ENCODE peak calls at places on chromosomes 12 and 14, in ten cellular contexts. K, O, L, N, E, Z, Y, R, Q and V are unnamed samples.

GRCh38 chr14:36132826-36133225 is 43.7 kb downstream of the PTCSC3 start:
- DNase-seq in K (no peak), O (no peak), L (no peak), N (no peak), E (no peak), Z (no peak), Y (no peak), R (no peak), Q (no peak), V (no peak)

GRCh38 chr12:52582971-52583456 is 9.4 kb upstream of the KRT74 start:
- DNase-seq in K (peak; percentile 71), O (peak; percentile 83), L (peak; percentile 43), N (peak; percentile 41), E (peak; percentile 35), Z (peak; percentile 98), Y (peak; percentile 52), R (peak; percentile 53), Q (peak; percentile 27), V (peak; percentile 18)

GRCh38 chr12:51905507-51906438 is 1.5 kb upstream of the ACVRL1 start:
- DNase-seq in K (no peak), O (no peak), L (peak; percentile 40), N (no peak), E (no peak), Z (no peak), Y (peak; percentile 81), R (peak; percentile 90), Q (no peak), V (no peak)

GRCh38 chr12:14664434-14665023 is 31.9 kb downstream of the GUCY2C start:
- DNase-seq in K (no peak), O (no peak), L (peak; percentile 35), N (peak; percentile 26), E (no peak), Z (peak; percentile 57), Y (peak; percentile 62), R (peak; percentile 57), Q (peak; percentile 16), V (no peak)

GRCh38 chr14:32657081-32657480 is 281.6 kb upstream of the NPAS3 start:
- DNase-seq in K (no peak), O (no peak), L (peak; percentile 61), N (no peak), E (no peak), Z (peak; percentile 70), Y (peak; percentile 92), R (no peak), Q (peak; percentile 73), V (no peak)

GRCh38 chr12:109309441-109310246 is 560 bp upstream of the FOXN4 start:
- DNase-seq in K (no peak), O (peak; percentile 66), L (no peak), N (no peak), E (no peak), Z (no peak), Y (no peak), R (no peak), Q (no peak), V (no peak)

GRCh38 chr14:60565211-60565610 is 56.3 kb downstream of the SIX6 start:
- DNase-seq in K (no peak), O (no peak), L (peak; percentile 62), N (no peak), E (no peak), Z (peak; percentile 10), Y (peak; percentile 83), R (no peak), Q (peak; percentile 88), V (no peak)

GRCh38 chr12:5204271-5204670 is 160.6 kb downstream of the KCNA5 start:
- DNase-seq in K (peak; percentile 71), O (peak; percentile 92), L (no peak), N (no peak), E (no peak), Z (no peak), Y (no peak), R (no peak), Q (no peak), V (no peak)

GRCh38 chr14:64732536-64733120 is 28.4 kb downstream of the PLEKHG3 start:
- DNase-seq in K (no peak), O (no peak), L (no peak), N (no peak), E (no peak), Z (no peak), Y (no peak), R (no peak), Q (no peak), V (no peak)

GRCh38 chr14:100735271-100735670 is 8.6 kb downstream of the DLK1 start:
- DNase-seq in K (no peak), O (no peak), L (no peak), N (no peak), E (no peak), Z (no peak), Y (no peak), R (no peak), Q (no peak), V (no peak)
- H3K4me3 ChIP-seq in K (no peak overlapping the region), O (no peak overlapping the region), L (no peak overlapping the region), N (no peak overlapping the region), E (no peak overlapping the region), Z (no peak overlapping the region), Y (no peak overlapping the region), R (no peak overlapping the region), Q (no peak overlapping the region), V (no peak overlapping the region)

DNA sequence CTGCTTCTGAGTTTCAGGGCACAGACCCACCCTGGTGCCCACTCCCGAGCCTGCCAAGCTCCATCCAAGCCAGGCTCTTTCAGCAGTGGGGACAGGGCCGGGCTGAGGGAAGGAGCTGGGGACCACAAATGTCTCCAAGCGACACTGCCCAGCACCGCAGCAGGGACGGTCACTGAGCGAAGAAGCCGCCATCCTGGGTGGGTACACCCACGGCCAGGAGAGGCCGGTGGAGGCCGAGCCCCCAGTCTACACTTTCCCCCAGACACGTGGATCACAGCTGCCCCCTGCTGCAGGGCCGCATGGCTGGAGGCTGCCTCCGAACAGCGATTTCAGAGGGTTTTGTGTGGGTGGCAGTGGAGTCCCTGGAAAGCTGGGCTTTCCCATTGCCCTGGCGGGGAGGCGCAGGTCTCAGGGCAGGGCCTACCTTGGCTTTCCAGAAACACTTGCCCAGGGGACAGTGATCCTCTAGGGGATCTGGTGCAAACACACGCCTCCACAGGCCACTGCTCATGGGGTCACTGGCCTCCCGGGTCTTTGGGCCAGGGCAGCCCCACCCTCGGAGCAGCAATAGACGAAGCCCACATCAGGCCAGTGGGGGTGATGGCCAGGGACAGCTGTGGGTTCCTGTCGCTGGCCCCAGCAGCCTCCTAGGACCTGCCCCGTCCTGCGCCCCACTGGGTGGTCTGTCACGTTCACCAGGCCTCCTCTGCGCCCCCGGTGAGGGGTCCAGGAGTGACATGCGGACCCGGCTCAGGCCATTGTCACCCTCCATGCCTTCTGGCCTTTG is 1.2 kb upstream of the GPR132 start:
- DNase-seq in K (no peak), O (no peak), L (no peak), N (no peak), E (no peak), Z (no peak), Y (no peak), R (no peak), Q (no peak), V (no peak)
- H3K4me3 ChIP-seq in K (no peak overlapping the region), O (no peak overlapping the region), L (no peak overlapping the region), N (peak overlapping the region; percentile 99), E (no peak overlapping the region), Z (no peak overlapping the region), Y (no peak overlapping the region), R (no peak overlapping the region), Q (no peak overlapping the region), V (peak overlapping the region; percentile 89)

DNA sequence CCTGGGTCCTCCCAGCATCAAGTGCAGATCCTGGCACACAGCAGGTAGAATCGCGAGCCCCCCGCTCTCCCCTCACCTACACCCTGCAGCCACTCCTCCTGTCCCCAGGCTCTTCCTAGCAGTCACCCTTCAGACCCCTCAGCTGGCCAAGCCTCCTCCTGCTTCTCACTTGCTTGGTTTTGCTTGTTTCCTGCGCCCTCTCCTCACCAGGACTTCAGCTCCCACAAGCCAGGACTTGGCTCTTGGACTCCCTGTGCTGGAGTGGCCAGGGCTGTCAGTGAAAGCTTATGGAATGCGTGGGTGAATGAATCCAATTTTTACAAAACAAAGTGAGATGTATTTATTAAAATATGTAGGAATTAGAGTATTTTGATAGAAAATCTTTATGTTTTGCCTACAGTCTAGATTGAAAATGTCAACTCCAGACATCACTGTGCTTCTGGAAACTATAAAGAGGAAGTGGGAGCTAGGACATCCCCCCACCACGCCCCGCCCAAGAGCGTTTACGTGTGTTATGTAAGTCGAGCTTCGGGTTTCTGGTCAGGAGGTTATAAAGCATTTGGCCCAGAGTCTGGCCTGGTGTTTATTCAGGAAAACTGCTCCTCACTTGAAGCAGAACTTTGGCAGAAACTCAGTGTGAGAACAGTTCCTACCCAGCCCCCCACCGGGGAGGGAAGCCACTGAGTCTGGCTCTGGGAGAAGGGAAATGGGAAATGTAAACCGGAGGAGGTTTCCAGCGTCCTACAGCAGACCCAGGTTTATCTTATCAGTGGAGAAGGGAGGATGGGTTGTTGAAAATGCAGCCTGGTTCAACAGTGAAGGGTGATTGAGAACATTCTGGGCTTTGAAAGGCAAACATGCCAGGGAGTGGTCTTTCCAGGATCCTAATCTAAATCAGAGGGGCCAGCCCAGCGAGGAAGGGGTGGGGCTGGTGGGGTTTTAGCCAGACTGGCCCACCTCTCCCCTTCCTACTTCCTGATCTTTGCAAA is 8.8 kb downstream of the ALDH2 start:
- DNase-seq in K (no peak), O (no peak), L (peak; percentile 93), N (no peak), E (peak; percentile 42), Z (peak; percentile 60), Y (peak; percentile 84), R (peak; percentile 98), Q (peak; percentile 76), V (no peak)
- H3K4me3 ChIP-seq in K (no peak overlapping the region), O (no peak overlapping the region), L (no peak overlapping the region), N (no peak overlapping the region), E (no peak overlapping the region), Z (no peak overlapping the region), Y (no peak overlapping the region), R (no peak overlapping the region), Q (no peak overlapping the region), V (no peak overlapping the region)

GRCh38 chr12:69886715-69887114 is 61.7 kb downstream of the MYRFL start:
- DNase-seq in K (no peak), O (no peak), L (no peak), N (no peak), E (no peak), Z (no peak), Y (no peak), R (no peak), Q (no peak), V (no peak)

GRCh38 chr12:69885656-69886055 is 60.6 kb downstream of the MYRFL start:
- DNase-seq in K (no peak), O (no peak), L (no peak), N (no peak), E (no peak), Z (no peak), Y (no peak), R (no peak), Q (no peak), V (no peak)

GRCh38 chr12:69881771-69882170 is 56.7 kb downstream of the MYRFL start:
- DNase-seq in K (no peak), O (no peak), L (no peak), N (no peak), E (no peak), Z (no peak), Y (no peak), R (no peak), Q (no peak), V (no peak)

GRCh38 chr12:69884386-69884785 is 59.4 kb downstream of the MYRFL start:
- DNase-seq in K (no peak), O (no peak), L (no peak), N (no peak), E (no peak), Z (no peak), Y (no peak), R (no peak), Q (no peak), V (no peak)

DNA sequence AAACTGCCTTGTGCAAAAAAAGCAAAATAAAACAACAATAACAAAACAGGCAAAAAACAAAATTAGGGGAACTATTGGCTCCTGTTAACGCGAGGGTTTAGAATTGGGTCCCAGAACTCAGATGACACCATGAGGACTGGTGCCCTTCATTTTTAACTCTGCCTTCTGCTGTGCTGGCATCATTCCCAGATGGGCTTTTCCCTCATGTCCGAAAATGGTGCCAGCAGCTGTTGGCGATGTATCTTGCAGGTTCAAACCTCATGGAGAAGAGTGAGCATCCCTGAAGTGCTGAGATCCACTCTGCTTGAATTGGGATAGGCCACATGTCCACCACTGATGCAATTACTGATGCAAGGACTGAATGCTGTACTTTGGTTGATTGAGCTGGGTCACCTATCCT is 61.1 kb downstream of the MYRFL start:
- DNase-seq in K (no peak), O (no peak), L (no peak), N (no peak), E (no peak), Z (no peak), Y (no peak), R (no peak), Q (no peak), V (no peak)
- H3K4me3 ChIP-seq in K (no peak overlapping the region), O (no peak overlapping the region), L (no peak overlapping the region), N (no peak overlapping the region), E (no peak overlapping the region), Z (no peak overlapping the region), Y (no peak overlapping the region), R (no peak overlapping the region), Q (no peak overlapping the region), V (no peak overlapping the region)